ENCODE peak calls at places on chromosomes 1 and 21, in nine cellular contexts. V, B, Q, U, E, X, S, N and H are unnamed samples.

GRCh38 chr21:34313116-34313515 is 50.7 kb upstream of the KCNE2 start:
- DNase-seq in V (no peak), B (no peak), Q (no peak), U (no peak), E (no peak), X (no peak), S (no peak), N (peak), H (no peak)

GRCh38 chr1:232186936-232187335 is 443.0 kb downstream of the SIPA1L2 start:
- DNase-seq in V (no peak), B (no peak), Q (no peak), U (no peak), E (no peak), X (no peak), S (no peak), N (no peak), H (no peak)

GRCh38 chr1:6260961-6261614 is at the start of gene GPR153:
- DNase-seq in V (peak), B (peak), Q (no peak), U (no peak), E (no peak), X (peak), S (no peak), N (peak), H (no peak)

GRCh38 chr1:85091647-85092295 is 43.5 kb upstream of the MCOLN3 start:
- DNase-seq in V (no peak), B (no peak), Q (no peak), U (no peak), E (no peak), X (no peak), S (no peak), N (peak), H (no peak)

GRCh38 chr1:90340604-90341003 is 345.7 kb downstream of the ZNF326 start:
- DNase-seq in V (no peak), B (no peak), Q (no peak), U (no peak), E (no peak), X (no peak), S (no peak), N (no peak), H (no peak)

GRCh38 chr1:207810173-207810572 is 58.3 kb downstream of the CD46 start:
- DNase-seq in V (no peak), B (no peak), Q (peak), U (no peak), E (no peak), X (no peak), S (no peak), N (peak), H (peak)

GRCh38 chr1:29975036-29975694 is 738.8 kb downstream of the PTPRU start:
- DNase-seq in V (no peak), B (peak), Q (peak), U (no peak), E (no peak), X (no peak), S (peak), N (peak), H (no peak)

GRCh38 chr1:1761504-1762376 is 16.5 kb downstream of the NADK start:
- DNase-seq in V (no peak), B (no peak), Q (no peak), U (no peak), E (no peak), X (peak), S (no peak), N (no peak), H (no peak)

GRCh38 chr1:76294470-76295194 is 220.1 kb downstream of the ST6GALNAC3 start:
- DNase-seq in V (no peak), B (no peak), Q (no peak), U (no peak), E (no peak), X (no peak), S (no peak), N (no peak), H (no peak)

GRCh38 chr21:25039461-25040380 is 567.6 kb downstream of the MRPL39 start:
- DNase-seq in V (no peak), B (peak), Q (peak), U (no peak), E (no peak), X (no peak), S (no peak), N (no peak), H (no peak)

GRCh38 chr1:208000504-208000903 is 89.6 kb upstream of the CD34 start:
- DNase-seq in V (no peak), B (no peak), Q (no peak), U (no peak), E (no peak), X (no peak), S (no peak), N (no peak), H (no peak)

GRCh38 chr1:6955357-6956154 is 170.3 kb downstream of the CAMTA1 start:
- DNase-seq in V (no peak), B (no peak), Q (no peak), U (no peak), E (no peak), X (no peak), S (no peak), N (peak), H (no peak)

GRCh38 chr1:173416034-173416433 is 61.1 kb upstream of the PRDX6 start:
- DNase-seq in V (no peak), B (no peak), Q (no peak), U (no peak), E (no peak), X (no peak), S (no peak), N (no peak), H (no peak)

GRCh38 chr1:67213164-67213563 is 46.9 kb downstream of the IL23R start:
- DNase-seq in V (no peak), B (peak), Q (no peak), U (no peak), E (no peak), X (no peak), S (peak), N (peak), H (no peak)

GRCh38 chr1:111275079-111275478 is 15.6 kb upstream of the CHIA start:
- DNase-seq in V (no peak), B (no peak), Q (peak), U (no peak), E (no peak), X (no peak), S (peak), N (peak), H (peak)

GRCh38 chr1:154198756-154199562 is 7.1 kb upstream of the TPM3 start:
- DNase-seq in V (no peak), B (peak), Q (peak), U (no peak), E (peak), X (no peak), S (peak), N (peak), H (no peak)

GRCh38 chr1:192555399-192555798 is 20.2 kb upstream of the RGS1 start:
- DNase-seq in V (no peak), B (no peak), Q (no peak), U (no peak), E (no peak), X (no peak), S (no peak), N (no peak), H (no peak)

GRCh38 chr1:241715956-241716355 is 63.9 kb downstream of the WDR64 start:
- DNase-seq in V (no peak), B (no peak), Q (no peak), U (no peak), E (no peak), X (no peak), S (no peak), N (peak), H (no peak)

GRCh38 chr1:230172016-230172356 is 104.9 kb downstream of the GALNT2 start:
- DNase-seq in V (no peak), B (no peak), Q (no peak), U (no peak), E (peak), X (no peak), S (no peak), N (no peak), H (no peak)

GRCh38 chr1:226534098-226534497 is 14.5 kb upstream of the STUM start:
- DNase-seq in V (no peak), B (no peak), Q (no peak), U (no peak), E (no peak), X (no peak), S (no peak), N (no peak), H (no peak)

GRCh38 chr1:24964811-24965570 is 34.9 kb upstream of the RUNX3 start:
- DNase-seq in V (peak), B (no peak), Q (peak), U (no peak), E (no peak), X (peak), S (no peak), N (no peak), H (peak)

GRCh38 chr1:169873582-169874200 is 20.0 kb downstream of the SCYL3 start:
- DNase-seq in V (no peak), B (no peak), Q (no peak), U (no peak), E (no peak), X (no peak), S (no peak), N (no peak), H (no peak)

GRCh38 chr1:54249798-54250497 is 50.0 kb downstream of the MRPL37 start:
- DNase-seq in V (no peak), B (no peak), Q (no peak), U (no peak), E (peak), X (no peak), S (peak), N (peak), H (no peak)

GRCh38 chr1:42931911-42932422 is 26.7 kb downstream of the SLC2A1 start:
- DNase-seq in V (peak), B (no peak), Q (no peak), U (peak), E (no peak), X (peak), S (peak), N (peak), H (no peak)

GRCh38 chr1:169694304-169694703 is 17.1 kb downstream of the SELL start:
- DNase-seq in V (no peak), B (no peak), Q (no peak), U (no peak), E (no peak), X (no peak), S (no peak), N (no peak), H (no peak)

GRCh38 chr1:97721221-97721620 is 199.6 kb downstream of the DPYD start:
- DNase-seq in V (no peak), B (no peak), Q (no peak), U (no peak), E (no peak), X (no peak), S (no peak), N (no peak), H (no peak)

GRCh38 chr1:1239247-1239623 is 7.2 kb downstream of the B3GALT6 start:
- DNase-seq in V (no peak), B (no peak), Q (no peak), U (no peak), E (no peak), X (no peak), S (no peak), N (no peak), H (no peak)

GRCh38 chr1:174005032-174005431 is 17.1 kb downstream of the RC3H1 start:
- DNase-seq in V (no peak), B (no peak), Q (no peak), U (no peak), E (no peak), X (no peak), S (no peak), N (peak), H (no peak)

GRCh38 chr1:193406901-193407300 is 220.5 kb upstream of the B3GALT2 start:
- DNase-seq in V (no peak), B (peak), Q (peak), U (no peak), E (no peak), X (no peak), S (peak), N (peak), H (peak)

GRCh38 chr1:3577300-3577699 is 34.0 kb downstream of the MEGF6 start:
- DNase-seq in V (no peak), B (no peak), Q (peak), U (no peak), E (no peak), X (no peak), S (no peak), N (no peak), H (no peak)

GRCh38 chr1:2554621-2555387 is 1.4 kb upstream of the TNFRSF14 start:
- DNase-seq in V (peak), B (peak), Q (no peak), U (no peak), E (no peak), X (no peak), S (no peak), N (no peak), H (no peak)

GRCh38 chr1:59100975-59101374 is 195.9 kb upstream of the FGGY start:
- DNase-seq in V (no peak), B (no peak), Q (no peak), U (no peak), E (no peak), X (no peak), S (no peak), N (peak), H (no peak)

DNA sequence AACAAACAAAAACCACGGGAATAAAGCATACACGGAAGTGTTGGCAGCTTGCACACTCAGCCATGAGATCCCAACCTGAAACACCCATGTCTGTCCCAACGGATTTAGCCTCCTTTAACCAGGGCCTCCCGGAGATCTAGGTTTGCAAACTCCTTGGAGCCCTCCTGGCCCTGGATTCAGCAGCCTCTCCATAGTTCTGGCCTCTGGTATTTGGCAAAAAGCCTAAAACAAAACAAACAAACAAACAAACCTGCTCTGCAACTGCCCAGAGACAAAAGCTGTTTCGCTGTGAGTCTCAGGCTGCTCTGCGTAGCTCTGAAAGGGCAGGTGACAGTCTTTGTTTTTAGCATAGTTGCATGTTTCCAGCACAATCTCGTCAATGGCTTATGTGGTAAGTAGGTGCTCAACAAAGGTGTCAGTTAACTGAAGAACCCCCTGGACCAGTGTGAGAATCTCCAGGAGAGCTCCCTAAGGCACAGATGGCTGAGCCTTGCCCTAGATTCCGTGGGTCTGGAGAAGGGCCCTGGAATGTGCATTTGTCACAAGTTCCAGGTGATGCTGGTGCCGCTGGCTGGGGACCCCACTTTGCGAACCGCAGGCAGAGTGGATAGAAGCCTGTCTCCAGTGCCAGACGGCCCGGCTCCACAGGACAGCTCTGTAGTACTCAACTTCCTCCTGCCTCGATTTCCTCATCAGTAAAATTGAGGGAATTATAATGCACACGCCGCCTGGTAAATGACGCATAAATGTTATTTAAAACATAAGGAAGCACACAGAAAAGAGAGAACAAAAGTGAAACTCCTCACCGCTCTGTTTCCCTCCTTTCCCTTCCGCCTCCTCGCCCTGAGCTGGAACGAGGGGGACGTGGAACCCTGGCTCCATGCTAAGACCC is 86.2 kb downstream of the RIPK4 start:
- DNase-seq in V (no peak), B (no peak), Q (no peak), U (no peak), E (no peak), X (no peak), S (peak), N (peak), H (no peak)
- H3K4me3 ChIP-seq in V (no peak), B (no peak), Q (no peak), U (peak), E (no peak), X (no peak), S (peak), N (peak), H (no peak)

DNA sequence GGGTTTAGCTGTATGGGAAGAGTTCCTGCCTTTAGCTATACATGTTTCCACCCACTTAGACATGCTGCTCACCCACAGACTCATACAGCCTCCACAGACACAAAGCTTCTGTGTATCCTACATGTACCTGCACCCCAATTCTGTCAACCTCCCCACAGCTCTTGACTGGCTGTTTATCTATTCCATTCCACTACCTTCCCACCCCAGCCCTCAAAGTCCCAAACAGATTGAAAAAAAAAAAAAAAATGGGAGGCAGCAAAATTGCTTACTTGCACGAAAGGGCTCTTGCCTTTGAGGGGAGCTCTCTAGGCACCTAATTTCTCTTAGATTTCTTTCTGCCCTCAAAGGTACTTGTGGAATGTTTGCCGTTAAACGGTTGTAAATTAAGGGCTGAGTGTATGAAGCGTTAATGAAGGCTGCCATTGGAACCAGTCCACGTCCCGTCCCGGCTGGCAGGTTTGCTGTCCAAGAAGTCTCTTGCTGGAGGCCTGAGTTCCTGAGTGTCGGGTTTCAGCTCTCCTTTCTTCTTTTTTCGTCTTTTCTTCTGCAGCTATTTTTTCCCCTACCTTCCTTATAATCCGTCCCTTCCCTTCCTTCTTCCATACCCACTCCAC is 43.6 kb downstream of the PBX1 start:
- DNase-seq in V (no peak), B (peak), Q (peak), U (peak), E (peak), X (no peak), S (no peak), N (peak), H (peak)
- TF ChIP-seq CTCF in V (no peak), B (no peak), Q (no peak), U (no peak), E (no peak), X (no peak), S (no peak), N (no peak), H (peak)

GRCh38 chr21:46121286-46122221 is 23.6 kb downstream of the COL6A2 start:
- DNase-seq in V (no peak), B (no peak), Q (no peak), U (peak), E (peak), X (peak), S (no peak), N (no peak), H (no peak)
- H3K4me3 ChIP-seq in V (no peak), B (no peak), Q (no peak), U (no peak), E (no peak), X (no peak), S (no peak), N (no peak), H (no peak)

DNA sequence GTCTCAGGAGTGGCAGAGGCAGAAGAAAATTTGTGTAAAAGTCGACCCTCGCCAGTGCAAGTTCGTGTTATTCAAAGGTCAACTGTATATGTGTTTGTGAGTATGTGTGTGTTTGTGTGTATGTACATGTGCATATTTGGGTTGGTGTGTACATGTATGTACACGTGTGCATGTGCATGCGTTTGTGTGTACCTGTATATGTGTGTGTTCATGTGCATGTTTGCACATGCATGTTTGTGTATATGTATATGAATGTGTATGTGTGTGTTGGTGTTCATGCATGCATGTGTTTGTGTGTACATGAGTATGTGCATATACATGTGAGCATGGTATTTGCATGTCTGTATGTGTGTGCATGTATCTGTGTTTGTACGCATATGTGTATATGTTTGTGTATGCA is 21.7 kb upstream of the TENT5C start:
- DNase-seq in V (no peak), B (no peak), Q (no peak), U (no peak), E (no peak), X (no peak), S (no peak), N (no peak), H (no peak)
- TF ChIP-seq CTCF in V (no peak), B (no peak), Q (no peak), U (no peak), E (no peak), X (no peak), S (no peak), N (no peak), H (no peak)

GRCh38 chr21:26070121-26070520 is 100.4 kb downstream of the APP start:
- DNase-seq in V (no peak), B (no peak), Q (no peak), U (no peak), E (no peak), X (no peak), S (no peak), N (no peak), H (no peak)

GRCh38 chr21:26072891-26073615 is 97.5 kb downstream of the APP start:
- DNase-seq in V (no peak), B (no peak), Q (peak), U (no peak), E (no peak), X (no peak), S (no peak), N (peak), H (peak)

GRCh38 chr21:26068776-26069175 is 101.8 kb downstream of the APP start:
- DNase-seq in V (no peak), B (no peak), Q (no peak), U (no peak), E (no peak), X (no peak), S (no peak), N (no peak), H (no peak)

GRCh38 chr21:26067836-26068401 is 102.7 kb downstream of the APP start:
- DNase-seq in V (no peak), B (no peak), Q (no peak), U (no peak), E (peak), X (no peak), S (no peak), N (no peak), H (no peak)

GRCh38 chr21:26070822-26071425 is 99.6 kb downstream of the APP start:
- DNase-seq in V (peak), B (peak), Q (peak), U (no peak), E (peak), X (no peak), S (peak), N (peak), H (peak)
- H3K4me3 ChIP-seq in V (peak), B (no peak), Q (peak), U (peak), E (no peak), X (no peak), S (no peak), N (no peak), H (peak)

GRCh38 chr1:200034262-200034557 is 6.7 kb downstream of the NR5A2 start:
- DNase-seq in V (no peak), B (peak), Q (no peak), U (no peak), E (no peak), X (no peak), S (no peak), N (no peak), H (no peak)

GRCh38 chr1:200035956-200036615 is 8.6 kb downstream of the NR5A2 start:
- DNase-seq in V (no peak), B (peak), Q (no peak), U (no peak), E (no peak), X (no peak), S (no peak), N (no peak), H (no peak)

GRCh38 chr1:200034821-200035396 is 7.4 kb downstream of the NR5A2 start:
- DNase-seq in V (no peak), B (peak), Q (no peak), U (no peak), E (no peak), X (no peak), S (no peak), N (peak), H (no peak)

GRCh38 chr1:200035397-200035955 is 8.0 kb downstream of the NR5A2 start:
- DNase-seq in V (no peak), B (peak), Q (no peak), U (no peak), E (no peak), X (no peak), S (no peak), N (no peak), H (no peak)

GRCh38 chr1:200033511-200034261 is 6.2 kb downstream of the NR5A2 start:
- DNase-seq in V (no peak), B (peak), Q (no peak), U (no peak), E (no peak), X (no peak), S (no peak), N (peak), H (no peak)
- TF ChIP-seq CTCF in V (no peak), B (peak), Q (no peak), U (no peak), E (no peak), X (no peak), S (no peak), N (peak), H (no peak)

GRCh38 chr1:204308023-204308628 is 51.6 kb downstream of the PLEKHA6 start:
- DNase-seq in V (no peak), B (no peak), Q (no peak), U (no peak), E (no peak), X (no peak), S (no peak), N (no peak), H (no peak)
- H3K4me3 ChIP-seq in V (no peak), B (no peak), Q (no peak), U (peak), E (no peak), X (no peak), S (no peak), N (no peak), H (no peak)